ENCODE peak calls at places on chromosomes 7 and 10, in five cellular contexts. One of them, this sample, is unnamed.

GRCh38 chr10:125160856-125161569 is 650 bp upstream of the CTBP2 start:
- DNase-seq in body of pancreas: peak
- DNase-seq in Peyer's patch: peak
- DNase-seq in IMR-90: peak
- DNase-seq in K562: peak
- DNase-seq in this sample: peak

GRCh38 chr10:102850025-102850518 is 4.0 kb upstream of the BORCS7 start:
- DNase-seq in body of pancreas: no peak
- DNase-seq in Peyer's patch: no peak
- DNase-seq in IMR-90: no peak
- DNase-seq in K562: no peak
- DNase-seq in this sample: no peak

GRCh38 chr7:82714883-82715282 is 271.3 kb upstream of the CACNA2D1 start:
- DNase-seq in body of pancreas: no peak
- DNase-seq in Peyer's patch: no peak
- DNase-seq in IMR-90: peak
- DNase-seq in K562: no peak
- DNase-seq in this sample: no peak

GRCh38 chr7:116560021-116560970 is 35.5 kb downstream of the CAV1 start:
- DNase-seq in body of pancreas: no peak
- DNase-seq in Peyer's patch: no peak
- DNase-seq in IMR-90: no peak
- DNase-seq in K562: no peak
- DNase-seq in this sample: no peak

GRCh38 chr10:24842856-24843255 is 109.5 kb downstream of the PRTFDC1 start:
- DNase-seq in body of pancreas: no peak
- DNase-seq in Peyer's patch: no peak
- DNase-seq in IMR-90: no peak
- DNase-seq in K562: no peak
- DNase-seq in this sample: no peak

GRCh38 chr7:119482209-119482608 is 790.8 kb upstream of the KCND2 start:
- DNase-seq in body of pancreas: peak
- DNase-seq in Peyer's patch: no peak
- DNase-seq in IMR-90: no peak
- DNase-seq in K562: peak
- DNase-seq in this sample: peak

GRCh38 chr10:122931088-122931958 is 20.9 kb downstream of the FAM24A start:
- DNase-seq in body of pancreas: no peak
- DNase-seq in Peyer's patch: no peak
- DNase-seq in IMR-90: peak
- DNase-seq in K562: peak
- DNase-seq in this sample: no peak

GRCh38 chr10:86298501-86299001 is 68.0 kb downstream of the GRID1 start:
- DNase-seq in body of pancreas: no peak
- DNase-seq in Peyer's patch: peak
- DNase-seq in IMR-90: no peak
- DNase-seq in K562: no peak
- DNase-seq in this sample: no peak

GRCh38 chr7:20458483-20458882 is 127.8 kb downstream of the ITGB8 start:
- DNase-seq in body of pancreas: no peak
- DNase-seq in Peyer's patch: no peak
- DNase-seq in IMR-90: no peak
- DNase-seq in K562: no peak
- DNase-seq in this sample: no peak

GRCh38 chr10:102241444-102242117 is at the start of gene PITX3:
- DNase-seq in body of pancreas: peak
- DNase-seq in Peyer's patch: peak
- DNase-seq in IMR-90: peak
- DNase-seq in K562: peak
- DNase-seq in this sample: no peak

GRCh38 chr7:26191233-26191973 is 9.1 kb downstream of the HNRNPA2B1 start:
- DNase-seq in body of pancreas: no peak
- DNase-seq in Peyer's patch: no peak
- DNase-seq in IMR-90: no peak
- DNase-seq in K562: no peak
- DNase-seq in this sample: no peak

GRCh38 chr10:82150123-82150900 is 275.3 kb downstream of the NRG3 start:
- DNase-seq in body of pancreas: peak
- DNase-seq in Peyer's patch: no peak
- DNase-seq in IMR-90: no peak
- DNase-seq in K562: no peak
- DNase-seq in this sample: peak

GRCh38 chr7:74027683-74028320 is at the start of gene ELN:
- DNase-seq in body of pancreas: peak
- DNase-seq in Peyer's patch: peak
- DNase-seq in IMR-90: peak
- DNase-seq in K562: no peak
- DNase-seq in this sample: no peak
- TF ChIP-seq POLR2A in body of pancreas: peak
- TF ChIP-seq POLR2A in Peyer's patch: no peak
- TF ChIP-seq POLR2A in IMR-90: no peak
- TF ChIP-seq POLR2A in K562: no peak
- TF ChIP-seq POLR2A in this sample: no peak

DNA sequence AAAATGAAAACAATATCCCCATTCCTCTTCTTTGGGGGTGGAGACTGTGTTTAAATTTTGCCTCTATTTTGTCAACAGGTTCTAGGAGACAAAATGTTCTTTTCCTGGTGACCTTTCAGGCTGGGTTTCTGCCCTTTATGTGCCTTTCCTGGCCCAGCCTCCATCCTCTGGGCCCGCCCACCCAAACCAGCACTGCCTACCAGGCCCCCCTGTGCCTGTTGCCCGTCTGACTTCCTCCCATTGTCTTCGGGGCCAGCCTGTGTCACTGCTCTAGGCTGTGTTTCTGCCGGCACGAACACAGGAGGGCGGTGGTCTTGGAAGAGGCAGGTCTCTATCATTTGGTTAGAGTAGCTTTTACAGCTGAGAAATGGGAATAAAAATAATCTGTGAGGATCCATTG is 13.9 kb downstream of the TSPAN14 start:
- DNase-seq in body of pancreas: peak
- DNase-seq in Peyer's patch: peak
- DNase-seq in IMR-90: no peak
- DNase-seq in K562: no peak
- DNase-seq in this sample: no peak
- TF ChIP-seq POLR2A in body of pancreas: no peak
- TF ChIP-seq POLR2A in Peyer's patch: no peak
- TF ChIP-seq POLR2A in IMR-90: no peak
- TF ChIP-seq POLR2A in K562: no peak
- TF ChIP-seq POLR2A in this sample: no peak

GRCh38 chr10:115033898-115034297 is 59.3 kb upstream of the ATRNL1 start:
- DNase-seq in body of pancreas: no peak
- DNase-seq in Peyer's patch: no peak
- DNase-seq in IMR-90: no peak
- DNase-seq in K562: no peak
- DNase-seq in this sample: no peak

GRCh38 chr10:115026041-115026779 is 67.0 kb upstream of the ATRNL1 start:
- DNase-seq in body of pancreas: no peak
- DNase-seq in Peyer's patch: no peak
- DNase-seq in IMR-90: no peak
- DNase-seq in K562: no peak
- DNase-seq in this sample: no peak

GRCh38 chr10:115028419-115028818 is 64.7 kb upstream of the ATRNL1 start:
- DNase-seq in body of pancreas: no peak
- DNase-seq in Peyer's patch: no peak
- DNase-seq in IMR-90: no peak
- DNase-seq in K562: no peak
- DNase-seq in this sample: no peak

GRCh38 chr10:115030483-115031200 is 62.5 kb upstream of the ATRNL1 start:
- DNase-seq in body of pancreas: no peak
- DNase-seq in Peyer's patch: no peak
- DNase-seq in IMR-90: no peak
- DNase-seq in K562: no peak
- DNase-seq in this sample: no peak

DNA sequence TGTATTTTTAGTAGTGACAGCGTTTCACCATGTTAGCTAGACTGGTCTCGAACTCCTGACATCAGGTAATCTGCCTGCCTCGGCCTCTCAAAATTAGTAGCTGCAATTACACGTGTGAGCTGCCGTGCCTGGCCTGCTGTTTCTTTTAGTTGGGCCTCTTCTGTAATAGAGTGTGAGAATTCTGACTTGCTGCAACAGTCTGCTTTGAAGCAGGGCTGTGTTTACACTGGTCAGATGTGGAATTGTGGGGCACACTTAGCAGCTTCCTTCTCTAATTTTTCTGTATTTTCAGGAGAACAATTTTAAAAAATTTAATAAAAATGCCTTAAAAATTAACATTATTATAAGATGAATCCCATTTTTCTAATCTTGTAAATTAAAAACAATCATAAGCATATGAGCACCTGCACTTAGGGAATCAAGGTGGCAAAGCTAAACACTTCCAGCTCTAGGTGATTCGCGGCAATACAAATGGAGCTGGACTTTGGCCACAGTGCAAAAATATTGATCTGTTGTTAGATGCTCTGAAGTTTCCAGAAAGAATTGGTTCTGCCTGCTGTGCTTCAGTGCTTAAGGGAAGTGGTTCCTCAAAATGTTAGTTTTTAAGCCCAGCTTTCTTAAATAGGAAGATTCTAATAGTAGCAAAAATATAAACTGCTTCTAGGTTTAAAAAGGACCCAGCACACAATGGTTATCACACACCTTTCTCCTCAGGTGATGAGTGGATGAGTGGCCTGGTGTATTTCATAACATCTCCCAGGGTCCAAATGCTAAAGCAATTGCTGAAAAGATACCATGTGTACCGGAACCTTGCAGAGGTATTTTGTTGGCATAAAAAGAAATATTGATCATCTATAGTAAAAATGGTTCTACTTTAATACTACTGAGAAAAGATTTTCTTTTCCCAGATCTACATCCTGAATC is 63.5 kb upstream of the ATRNL1 start:
- DNase-seq in body of pancreas: peak
- DNase-seq in Peyer's patch: no peak
- DNase-seq in IMR-90: no peak
- DNase-seq in K562: no peak
- DNase-seq in this sample: no peak
- TF ChIP-seq POLR2A in body of pancreas: no peak
- TF ChIP-seq POLR2A in Peyer's patch: no peak
- TF ChIP-seq POLR2A in IMR-90: no peak
- TF ChIP-seq POLR2A in K562: no peak
- TF ChIP-seq POLR2A in this sample: no peak

GRCh38 chr10:7410800-7411670 is at the start of gene SFMBT2:
- DNase-seq in body of pancreas: peak
- DNase-seq in Peyer's patch: peak
- DNase-seq in IMR-90: peak
- DNase-seq in K562: peak
- DNase-seq in this sample: peak
- TF ChIP-seq POLR2A in body of pancreas: no peak
- TF ChIP-seq POLR2A in Peyer's patch: no peak
- TF ChIP-seq POLR2A in IMR-90: no peak
- TF ChIP-seq POLR2A in K562: no peak
- TF ChIP-seq POLR2A in this sample: peak

GRCh38 chr7:135557455-135558336 is at the start of gene NUP205:
- DNase-seq in body of pancreas: peak
- DNase-seq in Peyer's patch: peak
- DNase-seq in IMR-90: peak
- DNase-seq in K562: peak
- DNase-seq in this sample: peak
- TF ChIP-seq POLR2A in body of pancreas: peak
- TF ChIP-seq POLR2A in Peyer's patch: no peak
- TF ChIP-seq POLR2A in IMR-90: peak
- TF ChIP-seq POLR2A in K562: peak
- TF ChIP-seq POLR2A in this sample: peak

This sample was measured in H54.